ENCODE peak calls at places on chromosomes 13 and 19, in five cellular contexts. R, I, L, E and Z are unnamed samples.

GRCh38 chr13:85665286-85665685 is 133.9 kb downstream of the SLITRK6 start:
- DNase-seq in R (peak; percentile 34), I (peak; percentile 74), L (no peak), E (no peak), Z (peak; percentile 41)

GRCh38 chr19:19388568-19389555 is 16.6 kb upstream of the GATAD2A start:
- DNase-seq in R (no peak), I (no peak), L (no peak), E (no peak), Z (no peak)

GRCh38 chr19:10936661-10937084 is 8.1 kb downstream of the TIMM29 start:
- DNase-seq in R (peak; percentile 81), I (peak; percentile 75), L (peak; percentile 21), E (peak; percentile 46), Z (peak; percentile 90)

GRCh38 chr13:29595380-29596063 is at the start of gene SLC7A1:
- DNase-seq in R (peak; percentile 88), I (peak; percentile 85), L (peak; percentile 75), E (peak; percentile 96), Z (peak; percentile 71)

GRCh38 chr19:54461201-54462071 is 2.1 kb downstream of the LENG9 start:
- DNase-seq in R (no peak), I (no peak), L (no peak), E (no peak), Z (no peak)

GRCh38 chr19:7611541-7612279 is 16.0 kb downstream of the CAMSAP3 start:
- DNase-seq in R (no peak), I (no peak), L (no peak), E (no peak), Z (no peak)

GRCh38 chr19:2428027-2428690 is 773 bp upstream of the TIMM13 start:
- DNase-seq in R (no peak), I (peak; percentile 24), L (no peak), E (no peak), Z (peak; percentile 55)

GRCh38 chr13:33487575-33488243 is 202.2 kb upstream of the STARD13 start:
- DNase-seq in R (peak; percentile 27), I (no peak), L (no peak), E (peak; percentile 75), Z (no peak)

GRCh38 chr19:48962029-48962848 is 2.9 kb upstream of the FTL start:
- DNase-seq in R (no peak), I (no peak), L (no peak), E (no peak), Z (no peak)

GRCh38 chr19:45953676-45954075 is 20.0 kb downstream of the NOVA2 start:
- DNase-seq in R (no peak), I (peak; percentile 76), L (no peak), E (no peak), Z (no peak)

GRCh38 chr13:103812966-103813365 is 746.7 kb upstream of the SLC10A2 start:
- DNase-seq in R (no peak), I (no peak), L (no peak), E (no peak), Z (no peak)

GRCh38 chr13:94996445-94996844 is 284.1 kb upstream of the SOX21 start:
- DNase-seq in R (no peak), I (no peak), L (no peak), E (no peak), Z (no peak)

GRCh38 chr19:48870048-48870447 is 1.6 kb upstream of the PLEKHA4 start:
- DNase-seq in R (no peak), I (no peak), L (no peak), E (no peak), Z (no peak)

GRCh38 chr13:63680704-63681103 is 2265.1 kb upstream of the PCDH20 start:
- DNase-seq in R (no peak), I (no peak), L (no peak), E (peak; percentile 15), Z (no peak)